ENCODE peak calls at places on chromosome 3, in nine cellular contexts. One of them, this sample, is unnamed.

GRCh38 chr3:36494461-36495109 is 114.3 kb downstream of the STAC start:
- DNase-seq in cardiac muscle cell: no peak
- DNase-seq in left ventricle myocardium inferior: no peak
- DNase-seq in cardiac fibroblast: peak
- DNase-seq in progenitor cell of endocrine pancreas: no peak
- DNase-seq in body of pancreas: peak
- DNase-seq in AML-193: peak
- DNase-seq in CD4-positive, alpha-beta T cell: no peak
- DNase-seq in cerebellar cortex: no peak
- DNase-seq in this sample: no peak

GRCh38 chr3:26652157-26652556 is 29.6 kb downstream of the LRRC3B start:
- DNase-seq in cardiac muscle cell: no peak
- DNase-seq in left ventricle myocardium inferior: peak
- DNase-seq in cardiac fibroblast: no peak
- DNase-seq in progenitor cell of endocrine pancreas: no peak
- DNase-seq in body of pancreas: peak
- DNase-seq in AML-193: no peak
- DNase-seq in CD4-positive, alpha-beta T cell: no peak
- DNase-seq in cerebellar cortex: peak
- DNase-seq in this sample: no peak

GRCh38 chr3:15633766-15634588 is 32.4 kb downstream of the BTD start:
- DNase-seq in cardiac muscle cell: no peak
- DNase-seq in left ventricle myocardium inferior: no peak
- DNase-seq in cardiac fibroblast: peak
- DNase-seq in progenitor cell of endocrine pancreas: no peak
- DNase-seq in body of pancreas: no peak
- DNase-seq in AML-193: no peak
- DNase-seq in CD4-positive, alpha-beta T cell: no peak
- DNase-seq in cerebellar cortex: peak
- DNase-seq in this sample: no peak

GRCh38 chr3:126394179-126394976 is at the start of gene CFAP100:
- DNase-seq in cardiac muscle cell: peak
- DNase-seq in left ventricle myocardium inferior: no peak
- DNase-seq in cardiac fibroblast: peak
- DNase-seq in progenitor cell of endocrine pancreas: peak
- DNase-seq in body of pancreas: peak
- DNase-seq in AML-193: no peak
- DNase-seq in CD4-positive, alpha-beta T cell: no peak
- DNase-seq in cerebellar cortex: peak
- DNase-seq in this sample: no peak

GRCh38 chr3:64213224-64213893 is 11.9 kb downstream of the PRICKLE2 start:
- DNase-seq in cardiac muscle cell: no peak
- DNase-seq in left ventricle myocardium inferior: no peak
- DNase-seq in cardiac fibroblast: no peak
- DNase-seq in progenitor cell of endocrine pancreas: no peak
- DNase-seq in body of pancreas: no peak
- DNase-seq in AML-193: no peak
- DNase-seq in CD4-positive, alpha-beta T cell: no peak
- DNase-seq in cerebellar cortex: no peak
- DNase-seq in this sample: no peak

GRCh38 chr3:76097588-76097975 is 312.2 kb upstream of the ZNF717 start:
- DNase-seq in cardiac muscle cell: no peak
- DNase-seq in left ventricle myocardium inferior: no peak
- DNase-seq in cardiac fibroblast: peak
- DNase-seq in progenitor cell of endocrine pancreas: no peak
- DNase-seq in body of pancreas: no peak
- DNase-seq in AML-193: no peak
- DNase-seq in CD4-positive, alpha-beta T cell: no peak
- DNase-seq in cerebellar cortex: no peak
- DNase-seq in this sample: no peak

GRCh38 chr3:135159848-135160247 is 364.8 kb downstream of the EPHB1 start:
- DNase-seq in cardiac muscle cell: no peak
- DNase-seq in left ventricle myocardium inferior: no peak
- DNase-seq in cardiac fibroblast: no peak
- DNase-seq in progenitor cell of endocrine pancreas: no peak
- DNase-seq in body of pancreas: no peak
- DNase-seq in AML-193: no peak
- DNase-seq in CD4-positive, alpha-beta T cell: no peak
- DNase-seq in cerebellar cortex: no peak
- DNase-seq in this sample: no peak

GRCh38 chr3:195226900-195227447 is 44.0 kb downstream of the XXYLT1 start:
- DNase-seq in cardiac muscle cell: peak
- DNase-seq in left ventricle myocardium inferior: no peak
- DNase-seq in cardiac fibroblast: peak
- DNase-seq in progenitor cell of endocrine pancreas: no peak
- DNase-seq in body of pancreas: no peak
- DNase-seq in AML-193: no peak
- DNase-seq in CD4-positive, alpha-beta T cell: no peak
- DNase-seq in cerebellar cortex: no peak
- DNase-seq in this sample: peak

GRCh38 chr3:165519687-165520086 is 317.5 kb downstream of the BCHE start:
- DNase-seq in cardiac muscle cell: no peak
- DNase-seq in left ventricle myocardium inferior: no peak
- DNase-seq in cardiac fibroblast: no peak
- DNase-seq in progenitor cell of endocrine pancreas: no peak
- DNase-seq in body of pancreas: no peak
- DNase-seq in AML-193: no peak
- DNase-seq in CD4-positive, alpha-beta T cell: no peak
- DNase-seq in cerebellar cortex: no peak
- DNase-seq in this sample: no peak

GRCh38 chr3:58994746-58995330 is 55.0 kb downstream of the CFAP20DC start:
- DNase-seq in cardiac muscle cell: peak
- DNase-seq in left ventricle myocardium inferior: no peak
- DNase-seq in cardiac fibroblast: peak
- DNase-seq in progenitor cell of endocrine pancreas: peak
- DNase-seq in body of pancreas: peak
- DNase-seq in AML-193: peak
- DNase-seq in CD4-positive, alpha-beta T cell: no peak
- DNase-seq in cerebellar cortex: peak
- DNase-seq in this sample: peak

GRCh38 chr3:70754314-70754713 is 441.9 kb upstream of the MDFIC2 start:
- DNase-seq in cardiac muscle cell: no peak
- DNase-seq in left ventricle myocardium inferior: no peak
- DNase-seq in cardiac fibroblast: peak
- DNase-seq in progenitor cell of endocrine pancreas: no peak
- DNase-seq in body of pancreas: no peak
- DNase-seq in AML-193: no peak
- DNase-seq in CD4-positive, alpha-beta T cell: no peak
- DNase-seq in cerebellar cortex: no peak
- DNase-seq in this sample: no peak

GRCh38 chr3:32842531-32842931 is 24.7 kb downstream of the TRIM71 start:
- DNase-seq in cardiac muscle cell: no peak
- DNase-seq in left ventricle myocardium inferior: no peak
- DNase-seq in cardiac fibroblast: no peak
- DNase-seq in progenitor cell of endocrine pancreas: no peak
- DNase-seq in body of pancreas: no peak
- DNase-seq in AML-193: no peak
- DNase-seq in CD4-positive, alpha-beta T cell: no peak
- DNase-seq in cerebellar cortex: no peak
- DNase-seq in this sample: no peak

GRCh38 chr3:176867681-176868663 is 329.3 kb downstream of the TBL1XR1 start:
- DNase-seq in cardiac muscle cell: no peak
- DNase-seq in left ventricle myocardium inferior: no peak
- DNase-seq in cardiac fibroblast: peak
- DNase-seq in progenitor cell of endocrine pancreas: no peak
- DNase-seq in body of pancreas: peak
- DNase-seq in AML-193: no peak
- DNase-seq in CD4-positive, alpha-beta T cell: no peak
- DNase-seq in cerebellar cortex: no peak
- DNase-seq in this sample: no peak

GRCh38 chr3:175338775-175339535 is 479.8 kb downstream of the NAALADL2 start:
- DNase-seq in cardiac muscle cell: no peak
- DNase-seq in left ventricle myocardium inferior: no peak
- DNase-seq in cardiac fibroblast: peak
- DNase-seq in progenitor cell of endocrine pancreas: no peak
- DNase-seq in body of pancreas: no peak
- DNase-seq in AML-193: no peak
- DNase-seq in CD4-positive, alpha-beta T cell: no peak
- DNase-seq in cerebellar cortex: no peak
- DNase-seq in this sample: no peak

GRCh38 chr3:126745760-126746394 is 41.8 kb downstream of the CHCHD6 start:
- DNase-seq in cardiac muscle cell: peak
- DNase-seq in left ventricle myocardium inferior: peak
- DNase-seq in cardiac fibroblast: no peak
- DNase-seq in progenitor cell of endocrine pancreas: no peak
- DNase-seq in body of pancreas: peak
- DNase-seq in AML-193: no peak
- DNase-seq in CD4-positive, alpha-beta T cell: no peak
- DNase-seq in cerebellar cortex: no peak
- DNase-seq in this sample: no peak

GRCh38 chr3:51139616-51140015 is 245.5 kb upstream of the MANF start:
- DNase-seq in cardiac muscle cell: no peak
- DNase-seq in left ventricle myocardium inferior: no peak
- DNase-seq in cardiac fibroblast: no peak
- DNase-seq in progenitor cell of endocrine pancreas: no peak
- DNase-seq in body of pancreas: no peak
- DNase-seq in AML-193: no peak
- DNase-seq in CD4-positive, alpha-beta T cell: no peak
- DNase-seq in cerebellar cortex: no peak
- DNase-seq in this sample: no peak

GRCh38 chr3:30649572-30650310 is 43.3 kb downstream of the TGFBR2 start:
- DNase-seq in cardiac muscle cell: no peak
- DNase-seq in left ventricle myocardium inferior: no peak
- DNase-seq in cardiac fibroblast: peak
- DNase-seq in progenitor cell of endocrine pancreas: no peak
- DNase-seq in body of pancreas: no peak
- DNase-seq in AML-193: peak
- DNase-seq in CD4-positive, alpha-beta T cell: no peak
- DNase-seq in cerebellar cortex: no peak
- DNase-seq in this sample: no peak

GRCh38 chr3:11477286-11477935 is 166.3 kb downstream of the VGLL4 start:
- DNase-seq in cardiac muscle cell: no peak
- DNase-seq in left ventricle myocardium inferior: no peak
- DNase-seq in cardiac fibroblast: peak
- DNase-seq in progenitor cell of endocrine pancreas: no peak
- DNase-seq in body of pancreas: peak
- DNase-seq in AML-193: no peak
- DNase-seq in CD4-positive, alpha-beta T cell: no peak
- DNase-seq in cerebellar cortex: no peak
- DNase-seq in this sample: no peak

GRCh38 chr3:13547591-13548371 is 1.1 kb upstream of the FBLN2 start:
- DNase-seq in cardiac muscle cell: no peak
- DNase-seq in left ventricle myocardium inferior: no peak
- DNase-seq in cardiac fibroblast: no peak
- DNase-seq in progenitor cell of endocrine pancreas: no peak
- DNase-seq in body of pancreas: no peak
- DNase-seq in AML-193: no peak
- DNase-seq in CD4-positive, alpha-beta T cell: no peak
- DNase-seq in cerebellar cortex: no peak
- DNase-seq in this sample: no peak

GRCh38 chr3:125916376-125916978 is 52.5 kb upstream of the ROPN1B start:
- DNase-seq in cardiac muscle cell: peak
- DNase-seq in left ventricle myocardium inferior: no peak
- DNase-seq in cardiac fibroblast: peak
- DNase-seq in progenitor cell of endocrine pancreas: peak
- DNase-seq in body of pancreas: no peak
- DNase-seq in AML-193: peak
- DNase-seq in CD4-positive, alpha-beta T cell: peak
- DNase-seq in cerebellar cortex: peak
- DNase-seq in this sample: peak

GRCh38 chr3:87397210-87397609 is 120.8 kb upstream of the POU1F1 start:
- DNase-seq in cardiac muscle cell: no peak
- DNase-seq in left ventricle myocardium inferior: no peak
- DNase-seq in cardiac fibroblast: peak
- DNase-seq in progenitor cell of endocrine pancreas: no peak
- DNase-seq in body of pancreas: no peak
- DNase-seq in AML-193: no peak
- DNase-seq in CD4-positive, alpha-beta T cell: no peak
- DNase-seq in cerebellar cortex: no peak
- DNase-seq in this sample: no peak

GRCh38 chr3:127152676-127153505 is 40.0 kb upstream of the PRR23E start:
- DNase-seq in cardiac muscle cell: no peak
- DNase-seq in left ventricle myocardium inferior: no peak
- DNase-seq in cardiac fibroblast: no peak
- DNase-seq in progenitor cell of endocrine pancreas: no peak
- DNase-seq in body of pancreas: no peak
- DNase-seq in AML-193: no peak
- DNase-seq in CD4-positive, alpha-beta T cell: no peak
- DNase-seq in cerebellar cortex: no peak
- DNase-seq in this sample: peak

GRCh38 chr3:51544011-51544775 is 5.7 kb downstream of the RAD54L2 start:
- DNase-seq in cardiac muscle cell: no peak
- DNase-seq in left ventricle myocardium inferior: no peak
- DNase-seq in cardiac fibroblast: peak
- DNase-seq in progenitor cell of endocrine pancreas: no peak
- DNase-seq in body of pancreas: no peak
- DNase-seq in AML-193: no peak
- DNase-seq in CD4-positive, alpha-beta T cell: no peak
- DNase-seq in cerebellar cortex: no peak
- DNase-seq in this sample: no peak

GRCh38 chr3:116809218-116809617 is 99.6 kb downstream of the TUSC7 start:
- DNase-seq in cardiac muscle cell: no peak
- DNase-seq in left ventricle myocardium inferior: no peak
- DNase-seq in cardiac fibroblast: no peak
- DNase-seq in progenitor cell of endocrine pancreas: no peak
- DNase-seq in body of pancreas: no peak
- DNase-seq in AML-193: no peak
- DNase-seq in CD4-positive, alpha-beta T cell: no peak
- DNase-seq in cerebellar cortex: no peak
- DNase-seq in this sample: no peak

GRCh38 chr3:43307649-43308048 is 21.3 kb downstream of the SNRK start:
- DNase-seq in cardiac muscle cell: no peak
- DNase-seq in left ventricle myocardium inferior: no peak
- DNase-seq in cardiac fibroblast: no peak
- DNase-seq in progenitor cell of endocrine pancreas: no peak
- DNase-seq in body of pancreas: no peak
- DNase-seq in AML-193: no peak
- DNase-seq in CD4-positive, alpha-beta T cell: no peak
- DNase-seq in cerebellar cortex: no peak
- DNase-seq in this sample: no peak

GRCh38 chr3:131077904-131078303 is 51.2 kb downstream of the NEK11 start:
- DNase-seq in cardiac muscle cell: no peak
- DNase-seq in left ventricle myocardium inferior: no peak
- DNase-seq in cardiac fibroblast: no peak
- DNase-seq in progenitor cell of endocrine pancreas: no peak
- DNase-seq in body of pancreas: no peak
- DNase-seq in AML-193: no peak
- DNase-seq in CD4-positive, alpha-beta T cell: no peak
- DNase-seq in cerebellar cortex: no peak
- DNase-seq in this sample: no peak